ENCODE peak calls at places on chromosomes 13 and 19, in nine cellular contexts. U, F, X, I, D, N, Q, O and J are unnamed samples.

GRCh38 chr13:41017153-41017552 is 2.0 kb downstream of the ELF1 start:
- DNase-seq in U (no peak), F (no peak), X (no peak), I (peak; percentile 28), D (no peak), N (no peak), Q (peak; percentile 41), O (no peak), J (no peak)

GRCh38 chr13:41178040-41178439 is 16.3 kb downstream of the KBTBD7 start:
- DNase-seq in U (no peak), F (no peak), X (no peak), I (no peak), D (peak; percentile 60), N (no peak), Q (no peak), O (no peak), J (no peak)

GRCh38 chr13:40031031-40031430 is 375.6 kb downstream of the COG6 start:
- DNase-seq in U (no peak), F (no peak), X (no peak), I (no peak), D (peak; percentile 39), N (peak; percentile 30), Q (no peak), O (no peak), J (no peak)

GRCh38 chr19:18863843-18864362 is 32.1 kb downstream of the CERS1 start:
- DNase-seq in U (no peak), F (no peak), X (no peak), I (no peak), D (no peak), N (no peak), Q (no peak), O (peak; percentile 67), J (peak; percentile 89)

GRCh38 chr13:110726726-110727125 is 13.2 kb downstream of the ING1 start:
- DNase-seq in U (no peak), F (no peak), X (no peak), I (peak; percentile 59), D (no peak), N (no peak), Q (no peak), O (no peak), J (no peak)

GRCh38 chr19:8910775-8911414 is 78.7 kb downstream of the MBD3L1 start:
- DNase-seq in U (no peak), F (no peak), X (no peak), I (no peak), D (no peak), N (no peak), Q (no peak), O (no peak), J (no peak)

GRCh38 chr19:35021596-35021995 is 8.7 kb upstream of the SCN1B start:
- DNase-seq in U (no peak), F (no peak), X (no peak), I (no peak), D (no peak), N (no peak), Q (no peak), O (no peak), J (no peak)

GRCh38 chr13:35630551-35631275 is 154.2 kb upstream of the MAB21L1 start:
- DNase-seq in U (no peak), F (no peak), X (no peak), I (no peak), D (peak; percentile 70), N (peak; percentile 31), Q (no peak), O (no peak), J (no peak)

GRCh38 chr13:50846861-50847475 is 3.5 kb upstream of the DLEU7 start:
- DNase-seq in U (no peak), F (no peak), X (no peak), I (no peak), D (no peak), N (no peak), Q (no peak), O (no peak), J (no peak)

GRCh38 chr13:72198967-72199601 is 332.1 kb upstream of the DACH1 start:
- DNase-seq in U (no peak), F (no peak), X (no peak), I (no peak), D (no peak), N (no peak), Q (no peak), O (no peak), J (no peak)

GRCh38 chr13:72983085-72983768 is 75.6 kb upstream of the KLF5 start:
- DNase-seq in U (peak; percentile 59), F (no peak), X (no peak), I (no peak), D (peak; percentile 82), N (no peak), Q (peak; percentile 34), O (no peak), J (no peak)

GRCh38 chr19:5539431-5539833 is 28.3 kb downstream of the TINCR start:
- DNase-seq in U (peak; percentile 48), F (peak; percentile 38), X (no peak), I (no peak), D (no peak), N (no peak), Q (no peak), O (no peak), J (no peak)

GRCh38 chr13:98110749-98111148 is 32.1 kb upstream of the FARP1 start:
- DNase-seq in U (no peak), F (no peak), X (no peak), I (no peak), D (no peak), N (no peak), Q (no peak), O (no peak), J (no peak)

GRCh38 chr19:33266971-33267484 is 35.3 kb downstream of the CEBPA start:
- DNase-seq in U (no peak), F (no peak), X (no peak), I (no peak), D (no peak), N (no peak), Q (no peak), O (peak; percentile 67), J (no peak)

GRCh38 chr19:51507209-51507608 is 5.6 kb upstream of the SIGLEC12 start:
- DNase-seq in U (no peak), F (no peak), X (no peak), I (no peak), D (no peak), N (no peak), Q (no peak), O (no peak), J (no peak)

GRCh38 chr19:52331757-52332156 is 4.3 kb upstream of the ZNF610 start:
- DNase-seq in U (no peak), F (no peak), X (no peak), I (no peak), D (peak; percentile 15), N (no peak), Q (no peak), O (no peak), J (no peak)

GRCh38 chr19:2661615-2662014 is 40.9 kb downstream of the GNG7 start:
- DNase-seq in U (no peak), F (no peak), X (no peak), I (no peak), D (no peak), N (no peak), Q (no peak), O (peak; percentile 3), J (no peak)

GRCh38 chr13:94481966-94482365 is 2.5 kb upstream of the DCT start:
- DNase-seq in U (no peak), F (peak; percentile 22), X (no peak), I (no peak), D (peak; percentile 80), N (peak; percentile 40), Q (no peak), O (no peak), J (no peak)
- H3K27ac ChIP-seq in U (no peak overlapping the region), F (no peak overlapping the region), X (no peak overlapping the region), I (no peak overlapping the region), D (no peak overlapping the region), N (no peak overlapping the region), Q (no peak overlapping the region), O (no peak overlapping the region), J (no peak overlapping the region)

DNA sequence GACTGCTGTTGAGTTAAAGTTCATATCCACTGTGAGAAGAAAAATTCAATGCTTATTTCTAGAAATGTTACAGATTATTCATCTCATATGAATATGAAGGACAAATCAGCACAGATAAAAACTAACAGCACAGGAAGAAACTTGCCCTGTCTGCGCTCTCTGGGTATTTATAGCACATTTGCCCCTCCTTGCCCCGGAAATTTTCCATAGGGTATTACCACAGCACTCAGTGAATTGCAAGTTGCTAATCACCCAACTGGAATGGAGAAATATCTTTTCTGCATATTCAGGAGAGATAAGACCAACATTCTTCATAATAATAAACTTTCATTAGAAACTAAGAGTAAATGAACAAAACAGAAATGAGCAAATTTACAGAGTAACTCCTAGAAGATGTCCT is 318.0 kb upstream of the KLF12 start:
- DNase-seq in U (peak; percentile 21), F (no peak), X (no peak), I (no peak), D (no peak), N (no peak), Q (no peak), O (no peak), J (no peak)
- H3K27ac ChIP-seq in U (no peak overlapping the region), F (no peak overlapping the region), X (no peak overlapping the region), I (no peak overlapping the region), D (no peak overlapping the region), N (no peak overlapping the region), Q (no peak overlapping the region), O (no peak overlapping the region), J (no peak overlapping the region)

GRCh38 chr13:114315074-114315785 is 927 bp downstream of the CHAMP1 start:
- DNase-seq in U (no peak), F (no peak), X (no peak), I (no peak), D (no peak), N (no peak), Q (no peak), O (no peak), J (no peak)

GRCh38 chr13:114313061-114313860 is 1.0 kb upstream of the CHAMP1 start:
- DNase-seq in U (peak; percentile 24), F (no peak), X (no peak), I (peak; percentile 26), D (no peak), N (no peak), Q (no peak), O (no peak), J (no peak)

GRCh38 chr13:114311387-114311786 is 2.9 kb upstream of the CHAMP1 start:
- DNase-seq in U (no peak), F (no peak), X (no peak), I (no peak), D (no peak), N (no peak), Q (no peak), O (no peak), J (no peak)

GRCh38 chr13:114311908-114312307 is 2.4 kb upstream of the CHAMP1 start:
- DNase-seq in U (no peak), F (no peak), X (no peak), I (no peak), D (no peak), N (no peak), Q (no peak), O (no peak), J (no peak)

GRCh38 chr13:114314074-114314912 is at the start of gene CHAMP1:
- DNase-seq in U (peak; percentile 95), F (peak; percentile 97), X (peak; percentile 91), I (peak; percentile 88), D (peak; percentile 96), N (peak; percentile 96), Q (peak; percentile 98), O (peak; percentile 98), J (peak; percentile 94)
- H3K27ac ChIP-seq in U (peak within 1 kb of the TSS; percentile 97), F (peak within 1 kb of the TSS; percentile 97), X (peak within 1 kb of the TSS; percentile 87), I (peak within 1 kb of the TSS; percentile 77), D (peak within 1 kb of the TSS; percentile 88), N (peak within 1 kb of the TSS; percentile 93), Q (peak within 1 kb of the TSS; percentile 95), O (peak within 1 kb of the TSS; percentile 94), J (peak within 1 kb of the TSS; percentile 86)

GRCh38 chr19:7458675-7459074 is 30.2 kb downstream of the PEX11G start:
- DNase-seq in U (peak; percentile 57), F (no peak), X (no peak), I (no peak), D (no peak), N (no peak), Q (no peak), O (no peak), J (no peak)
- H3K27ac ChIP-seq in U (no peak overlapping the region), F (no peak overlapping the region), X (no peak overlapping the region), I (no peak overlapping the region), D (no peak overlapping the region), N (no peak overlapping the region), Q (no peak overlapping the region), O (no peak overlapping the region), J (no peak overlapping the region)